ENCODE peak calls at places on chromosomes 16 and 17, in six cellular contexts. One of them, this sample, is unnamed.

GRCh38 chr16:64522548-64522947 is 599.3 kb downstream of the CDH11 start:
- DNase-seq in HCT116: no peak
- DNase-seq in endothelial cell of umbilical vein: no peak
- DNase-seq in GM12878: no peak
- DNase-seq in H1: no peak
- DNase-seq in K562: no peak
- DNase-seq in this sample: no peak

GRCh38 chr16:85982563-85982939 is 83.6 kb downstream of the IRF8 start:
- DNase-seq in HCT116: no peak
- DNase-seq in endothelial cell of umbilical vein: no peak
- DNase-seq in GM12878: no peak
- DNase-seq in H1: no peak
- DNase-seq in K562: no peak
- DNase-seq in this sample: no peak

GRCh38 chr17:4182043-4182442 is 39.0 kb downstream of the CYB5D2 start:
- DNase-seq in HCT116: no peak
- DNase-seq in endothelial cell of umbilical vein: no peak
- DNase-seq in GM12878: no peak
- DNase-seq in H1: no peak
- DNase-seq in K562: no peak
- DNase-seq in this sample: no peak

GRCh38 chr17:3886776-3887175 is 6.1 kb downstream of the CAMKK1 start:
- DNase-seq in HCT116: no peak
- DNase-seq in endothelial cell of umbilical vein: no peak
- DNase-seq in GM12878: no peak
- DNase-seq in H1: no peak
- DNase-seq in K562: no peak
- DNase-seq in this sample: no peak

GRCh38 chr16:29974291-29975133 is 844 bp downstream of the TAOK2 start:
- DNase-seq in HCT116: no peak
- DNase-seq in endothelial cell of umbilical vein: peak; percentile 82
- DNase-seq in GM12878: no peak
- DNase-seq in H1: no peak
- DNase-seq in K562: peak; percentile 49
- DNase-seq in this sample: no peak

GRCh38 chr16:82753821-82754220 is 127.1 kb downstream of the CDH13 start:
- DNase-seq in HCT116: no peak
- DNase-seq in endothelial cell of umbilical vein: no peak
- DNase-seq in GM12878: no peak
- DNase-seq in H1: no peak
- DNase-seq in K562: no peak
- DNase-seq in this sample: no peak

GRCh38 chr17:36879027-36879426 is 58.2 kb upstream of the LHX1 start:
- DNase-seq in HCT116: no peak
- DNase-seq in endothelial cell of umbilical vein: no peak
- DNase-seq in GM12878: no peak
- DNase-seq in H1: no peak
- DNase-seq in K562: no peak
- DNase-seq in this sample: no peak

GRCh38 chr17:31418773-31419350 is 27.4 kb downstream of the RAB11FIP4 start:
- DNase-seq in HCT116: no peak
- DNase-seq in endothelial cell of umbilical vein: no peak
- DNase-seq in GM12878: no peak
- DNase-seq in H1: no peak
- DNase-seq in K562: no peak
- DNase-seq in this sample: no peak

GRCh38 chr16:85424260-85425060 is 188.7 kb upstream of the GSE1 start:
- DNase-seq in HCT116: no peak
- DNase-seq in endothelial cell of umbilical vein: no peak
- DNase-seq in GM12878: no peak
- DNase-seq in H1: peak; percentile 42
- DNase-seq in K562: no peak
- DNase-seq in this sample: no peak

GRCh38 chr17:76994237-76994637 is 126.0 kb downstream of the MGAT5B start:
- DNase-seq in HCT116: no peak
- DNase-seq in endothelial cell of umbilical vein: no peak
- DNase-seq in GM12878: no peak
- DNase-seq in H1: no peak
- DNase-seq in K562: no peak
- DNase-seq in this sample: no peak
- H3K9ac ChIP-seq in HCT116: no peak overlapping the region
- H3K9ac ChIP-seq in endothelial cell of umbilical vein: no peak overlapping the region
- H3K9ac ChIP-seq in GM12878: no peak overlapping the region
- H3K9ac ChIP-seq in H1: no peak overlapping the region
- H3K9ac ChIP-seq in K562: no peak overlapping the region
- H3K9ac ChIP-seq in this sample: no peak overlapping the region

GRCh38 chr17:63984651-63985386 is 12.1 kb upstream of the SCN4A start:
- DNase-seq in HCT116: peak; percentile 64
- DNase-seq in endothelial cell of umbilical vein: peak; percentile 93
- DNase-seq in GM12878: no peak
- DNase-seq in H1: no peak
- DNase-seq in K562: peak; percentile 48
- DNase-seq in this sample: no peak
- TF ChIP-seq POLR2AphosphoS5 in HCT116: peak; percentile 52
- TF ChIP-seq POLR2AphosphoS5 in endothelial cell of umbilical vein: peak; percentile 82
- TF ChIP-seq POLR2AphosphoS5 in GM12878: no peak
- TF ChIP-seq POLR2AphosphoS5 in H1: no peak
- TF ChIP-seq POLR2AphosphoS5 in K562: no peak
- TF ChIP-seq POLR2AphosphoS5 in this sample: no peak

GRCh38 chr17:43372273-43372911 is 26.4 kb upstream of the ARL4D start:
- DNase-seq in HCT116: no peak
- DNase-seq in endothelial cell of umbilical vein: no peak
- DNase-seq in GM12878: peak; percentile 79
- DNase-seq in H1: no peak
- DNase-seq in K562: no peak
- DNase-seq in this sample: no peak
- H3K9ac ChIP-seq in HCT116: no peak overlapping the region
- H3K9ac ChIP-seq in endothelial cell of umbilical vein: no peak overlapping the region
- H3K9ac ChIP-seq in GM12878: peak overlapping the region; percentile 54
- H3K9ac ChIP-seq in H1: no peak overlapping the region
- H3K9ac ChIP-seq in K562: no peak overlapping the region
- H3K9ac ChIP-seq in this sample: no peak overlapping the region

GRCh38 chr17:81037783-81038733 is 3.1 kb downstream of the BAIAP2 start:
- DNase-seq in HCT116: no peak
- DNase-seq in endothelial cell of umbilical vein: no peak
- DNase-seq in GM12878: no peak
- DNase-seq in H1: no peak
- DNase-seq in K562: no peak
- DNase-seq in this sample: no peak
- TF ChIP-seq POLR2AphosphoS5 in HCT116: no peak
- TF ChIP-seq POLR2AphosphoS5 in endothelial cell of umbilical vein: no peak
- TF ChIP-seq POLR2AphosphoS5 in GM12878: no peak
- TF ChIP-seq POLR2AphosphoS5 in H1: no peak
- TF ChIP-seq POLR2AphosphoS5 in K562: no peak
- TF ChIP-seq POLR2AphosphoS5 in this sample: no peak

GRCh38 chr16:67429053-67429798 is 1.7 kb upstream of the HSD11B2 start:
- DNase-seq in HCT116: no peak
- DNase-seq in endothelial cell of umbilical vein: no peak
- DNase-seq in GM12878: no peak
- DNase-seq in H1: no peak
- DNase-seq in K562: no peak
- DNase-seq in this sample: no peak
- H3K9ac ChIP-seq in HCT116: peak overlapping the region; percentile 77
- H3K9ac ChIP-seq in endothelial cell of umbilical vein: no peak overlapping the region
- H3K9ac ChIP-seq in GM12878: no peak overlapping the region
- H3K9ac ChIP-seq in H1: no peak overlapping the region
- H3K9ac ChIP-seq in K562: no peak overlapping the region
- H3K9ac ChIP-seq in this sample: no peak overlapping the region

GRCh38 chr17:68600123-68600880 is 865 bp downstream of the FAM20A start:
- DNase-seq in HCT116: no peak
- DNase-seq in endothelial cell of umbilical vein: no peak
- DNase-seq in GM12878: no peak
- DNase-seq in H1: peak; percentile 80
- DNase-seq in K562: no peak
- DNase-seq in this sample: no peak
- TF ChIP-seq POLR2AphosphoS5 in HCT116: no peak
- TF ChIP-seq POLR2AphosphoS5 in endothelial cell of umbilical vein: no peak
- TF ChIP-seq POLR2AphosphoS5 in GM12878: no peak
- TF ChIP-seq POLR2AphosphoS5 in H1: no peak
- TF ChIP-seq POLR2AphosphoS5 in K562: no peak
- TF ChIP-seq POLR2AphosphoS5 in this sample: no peak

GRCh38 chr17:40956401-40957254 is 10.1 kb downstream of the KRT39 start:
- DNase-seq in HCT116: peak; percentile 98
- DNase-seq in endothelial cell of umbilical vein: no peak
- DNase-seq in GM12878: no peak
- DNase-seq in H1: no peak
- DNase-seq in K562: no peak
- DNase-seq in this sample: no peak
- H3K9ac ChIP-seq in HCT116: peak overlapping the region; percentile 63
- H3K9ac ChIP-seq in endothelial cell of umbilical vein: no peak overlapping the region
- H3K9ac ChIP-seq in GM12878: no peak overlapping the region
- H3K9ac ChIP-seq in H1: no peak overlapping the region
- H3K9ac ChIP-seq in K562: no peak overlapping the region
- H3K9ac ChIP-seq in this sample: no peak overlapping the region

GRCh38 chr16:68844211-68844564 is 857 bp downstream of the TANGO6 start:
- DNase-seq in HCT116: no peak
- DNase-seq in endothelial cell of umbilical vein: no peak
- DNase-seq in GM12878: peak; percentile 1
- DNase-seq in H1: no peak
- DNase-seq in K562: no peak
- DNase-seq in this sample: no peak

GRCh38 chr16:68843482-68844210 is at the start of gene TANGO6:
- DNase-seq in HCT116: peak; percentile 47
- DNase-seq in endothelial cell of umbilical vein: peak; percentile 86
- DNase-seq in GM12878: peak; percentile 41
- DNase-seq in H1: peak; percentile 94
- DNase-seq in K562: peak; percentile 89
- DNase-seq in this sample: no peak

GRCh38 chr16:68835970-68836369 is 7.4 kb upstream of the TANGO6 start:
- DNase-seq in HCT116: no peak
- DNase-seq in endothelial cell of umbilical vein: no peak
- DNase-seq in GM12878: no peak
- DNase-seq in H1: no peak
- DNase-seq in K562: no peak
- DNase-seq in this sample: no peak

GRCh38 chr16:68834550-68834949 is 8.8 kb upstream of the TANGO6 start:
- DNase-seq in HCT116: no peak
- DNase-seq in endothelial cell of umbilical vein: no peak
- DNase-seq in GM12878: no peak
- DNase-seq in H1: no peak
- DNase-seq in K562: no peak
- DNase-seq in this sample: no peak

DNA sequence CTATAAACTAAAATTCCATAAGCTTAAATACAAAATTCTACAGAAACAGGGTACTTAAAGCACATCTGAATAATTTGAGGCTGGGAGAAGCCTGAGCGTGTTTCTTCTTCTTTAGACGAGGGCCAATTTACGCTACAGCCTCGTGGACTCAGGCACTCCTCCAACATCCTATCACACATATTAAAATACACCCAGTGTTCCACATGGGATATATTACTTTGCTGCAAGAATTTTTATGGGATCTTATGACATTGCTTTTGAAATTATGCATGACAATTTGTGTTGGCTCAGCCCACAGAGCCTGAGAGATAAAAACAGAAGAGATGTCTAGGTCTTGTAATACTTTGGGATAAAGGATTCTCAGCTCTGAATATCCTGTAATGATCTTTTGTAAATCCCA is 3.5 kb upstream of the TANGO6 start:
- DNase-seq in HCT116: no peak
- DNase-seq in endothelial cell of umbilical vein: no peak
- DNase-seq in GM12878: no peak
- DNase-seq in H1: no peak
- DNase-seq in K562: no peak
- DNase-seq in this sample: no peak
- TF ChIP-seq POLR2AphosphoS5 in HCT116: no peak
- TF ChIP-seq POLR2AphosphoS5 in endothelial cell of umbilical vein: no peak
- TF ChIP-seq POLR2AphosphoS5 in GM12878: no peak
- TF ChIP-seq POLR2AphosphoS5 in H1: no peak
- TF ChIP-seq POLR2AphosphoS5 in K562: no peak
- TF ChIP-seq POLR2AphosphoS5 in this sample: no peak

GRCh38 chr17:1904273-1905052 is 74.7 kb downstream of the RPA1 start:
- DNase-seq in HCT116: no peak
- DNase-seq in endothelial cell of umbilical vein: no peak
- DNase-seq in GM12878: peak; percentile 7
- DNase-seq in H1: no peak
- DNase-seq in K562: no peak
- DNase-seq in this sample: no peak
- H3K9ac ChIP-seq in HCT116: no peak overlapping the region
- H3K9ac ChIP-seq in endothelial cell of umbilical vein: no peak overlapping the region
- H3K9ac ChIP-seq in GM12878: peak overlapping the region; percentile 44
- H3K9ac ChIP-seq in H1: no peak overlapping the region
- H3K9ac ChIP-seq in K562: no peak overlapping the region
- H3K9ac ChIP-seq in this sample: no peak overlapping the region

This sample was measured in SK-N-MC.